ENCODE peak calls at places on chromosome 2, in four cellular contexts. One of them, this sample, is unnamed.

GRCh38 chr2:113886479-113887383 is 3.2 kb upstream of the ACTR3 start:
- DNase-seq in thoracic aorta: no peak
- DNase-seq in stimulated activated CD4-positive, alpha-beta T cell treated with anti-CD3 and anti-CD28 coated beads, Interleukin-15, amount 100 ng/mL, for 48 hours: peak; percentile 42
- DNase-seq in GM12878: peak; percentile 98
- DNase-seq in this sample: no peak

GRCh38 chr2:112893801-112894200 is 17.2 kb upstream of the IL37 start:
- DNase-seq in thoracic aorta: no peak
- DNase-seq in stimulated activated CD4-positive, alpha-beta T cell treated with anti-CD3 and anti-CD28 coated beads, Interleukin-15, amount 100 ng/mL, for 48 hours: no peak
- DNase-seq in GM12878: no peak
- DNase-seq in this sample: no peak

GRCh38 chr2:170966648-170967396 is 37.8 kb downstream of the GORASP2 start:
- DNase-seq in thoracic aorta: no peak
- DNase-seq in stimulated activated CD4-positive, alpha-beta T cell treated with anti-CD3 and anti-CD28 coated beads, Interleukin-15, amount 100 ng/mL, for 48 hours: no peak
- DNase-seq in GM12878: no peak
- DNase-seq in this sample: no peak

GRCh38 chr2:85017436-85018048 is 46.6 kb downstream of the KCMF1 start:
- DNase-seq in thoracic aorta: no peak
- DNase-seq in stimulated activated CD4-positive, alpha-beta T cell treated with anti-CD3 and anti-CD28 coated beads, Interleukin-15, amount 100 ng/mL, for 48 hours: no peak
- DNase-seq in GM12878: no peak
- DNase-seq in this sample: no peak

GRCh38 chr2:241224068-241224850 is 35.8 kb downstream of the ANO7 start:
- DNase-seq in thoracic aorta: no peak
- DNase-seq in stimulated activated CD4-positive, alpha-beta T cell treated with anti-CD3 and anti-CD28 coated beads, Interleukin-15, amount 100 ng/mL, for 48 hours: no peak
- DNase-seq in GM12878: no peak
- DNase-seq in this sample: no peak

GRCh38 chr2:70842401-70842800 is 6.8 kb upstream of the CD207 start:
- DNase-seq in thoracic aorta: no peak
- DNase-seq in stimulated activated CD4-positive, alpha-beta T cell treated with anti-CD3 and anti-CD28 coated beads, Interleukin-15, amount 100 ng/mL, for 48 hours: no peak
- DNase-seq in GM12878: no peak
- DNase-seq in this sample: no peak

GRCh38 chr2:171811229-171811628 is 82.8 kb downstream of the SLC25A12 start:
- DNase-seq in thoracic aorta: no peak
- DNase-seq in stimulated activated CD4-positive, alpha-beta T cell treated with anti-CD3 and anti-CD28 coated beads, Interleukin-15, amount 100 ng/mL, for 48 hours: no peak
- DNase-seq in GM12878: no peak
- DNase-seq in this sample: peak; percentile 4

GRCh38 chr2:157004789-157005188 is 252.7 kb upstream of the GALNT5 start:
- DNase-seq in thoracic aorta: no peak
- DNase-seq in stimulated activated CD4-positive, alpha-beta T cell treated with anti-CD3 and anti-CD28 coated beads, Interleukin-15, amount 100 ng/mL, for 48 hours: no peak
- DNase-seq in GM12878: no peak
- DNase-seq in this sample: no peak

GRCh38 chr2:62724886-62725711 is 19.6 kb downstream of the EHBP1 start:
- DNase-seq in thoracic aorta: no peak
- DNase-seq in stimulated activated CD4-positive, alpha-beta T cell treated with anti-CD3 and anti-CD28 coated beads, Interleukin-15, amount 100 ng/mL, for 48 hours: no peak
- DNase-seq in GM12878: no peak
- DNase-seq in this sample: no peak

GRCh38 chr2:105809723-105810122 is 65.0 kb downstream of the NCK2 start:
- DNase-seq in thoracic aorta: no peak
- DNase-seq in stimulated activated CD4-positive, alpha-beta T cell treated with anti-CD3 and anti-CD28 coated beads, Interleukin-15, amount 100 ng/mL, for 48 hours: no peak
- DNase-seq in GM12878: no peak
- DNase-seq in this sample: no peak

GRCh38 chr2:6692061-6692460 is 173.6 kb downstream of the CMPK2 start:
- DNase-seq in thoracic aorta: no peak
- DNase-seq in stimulated activated CD4-positive, alpha-beta T cell treated with anti-CD3 and anti-CD28 coated beads, Interleukin-15, amount 100 ng/mL, for 48 hours: no peak
- DNase-seq in GM12878: no peak
- DNase-seq in this sample: no peak

GRCh38 chr2:187654535-187654934 is 100.3 kb upstream of the TFPI start:
- DNase-seq in thoracic aorta: no peak
- DNase-seq in stimulated activated CD4-positive, alpha-beta T cell treated with anti-CD3 and anti-CD28 coated beads, Interleukin-15, amount 100 ng/mL, for 48 hours: no peak
- DNase-seq in GM12878: no peak
- DNase-seq in this sample: no peak

GRCh38 chr2:1400943-1401735 is 12.1 kb upstream of the TPO start:
- DNase-seq in thoracic aorta: no peak
- DNase-seq in stimulated activated CD4-positive, alpha-beta T cell treated with anti-CD3 and anti-CD28 coated beads, Interleukin-15, amount 100 ng/mL, for 48 hours: no peak
- DNase-seq in GM12878: no peak
- DNase-seq in this sample: peak; percentile 56

GRCh38 chr2:230953843-230954242 is 28.8 kb upstream of the GPR55 start:
- DNase-seq in thoracic aorta: no peak
- DNase-seq in stimulated activated CD4-positive, alpha-beta T cell treated with anti-CD3 and anti-CD28 coated beads, Interleukin-15, amount 100 ng/mL, for 48 hours: no peak
- DNase-seq in GM12878: no peak
- DNase-seq in this sample: no peak

GRCh38 chr2:42908538-42909200 is 116.3 kb upstream of the HAAO start:
- DNase-seq in thoracic aorta: no peak
- DNase-seq in stimulated activated CD4-positive, alpha-beta T cell treated with anti-CD3 and anti-CD28 coated beads, Interleukin-15, amount 100 ng/mL, for 48 hours: no peak
- DNase-seq in GM12878: no peak
- DNase-seq in this sample: no peak

GRCh38 chr2:37975808-37976207 is 50.7 kb downstream of the RMDN2 start:
- DNase-seq in thoracic aorta: no peak
- DNase-seq in stimulated activated CD4-positive, alpha-beta T cell treated with anti-CD3 and anti-CD28 coated beads, Interleukin-15, amount 100 ng/mL, for 48 hours: no peak
- DNase-seq in GM12878: no peak
- DNase-seq in this sample: no peak

GRCh38 chr2:160363961-160364733 is 129.5 kb downstream of the RBMS1 start:
- DNase-seq in thoracic aorta: no peak
- DNase-seq in stimulated activated CD4-positive, alpha-beta T cell treated with anti-CD3 and anti-CD28 coated beads, Interleukin-15, amount 100 ng/mL, for 48 hours: no peak
- DNase-seq in GM12878: no peak
- DNase-seq in this sample: no peak

GRCh38 chr2:240429872-240430491 is 5.5 kb upstream of the GPC1 start:
- DNase-seq in thoracic aorta: no peak
- DNase-seq in stimulated activated CD4-positive, alpha-beta T cell treated with anti-CD3 and anti-CD28 coated beads, Interleukin-15, amount 100 ng/mL, for 48 hours: no peak
- DNase-seq in GM12878: no peak
- DNase-seq in this sample: no peak

GRCh38 chr2:47311764-47312503 is 91.0 kb upstream of the MSH2 start:
- DNase-seq in thoracic aorta: no peak
- DNase-seq in stimulated activated CD4-positive, alpha-beta T cell treated with anti-CD3 and anti-CD28 coated beads, Interleukin-15, amount 100 ng/mL, for 48 hours: no peak
- DNase-seq in GM12878: no peak
- DNase-seq in this sample: no peak

GRCh38 chr2:205024822-205025518 is 479.7 kb downstream of the PARD3B start:
- DNase-seq in thoracic aorta: peak; percentile 38
- DNase-seq in stimulated activated CD4-positive, alpha-beta T cell treated with anti-CD3 and anti-CD28 coated beads, Interleukin-15, amount 100 ng/mL, for 48 hours: peak; percentile 41
- DNase-seq in GM12878: no peak
- DNase-seq in this sample: no peak

GRCh38 chr2:234308814-234309195 is 188.1 kb downstream of the ARL4C start:
- DNase-seq in thoracic aorta: no peak
- DNase-seq in stimulated activated CD4-positive, alpha-beta T cell treated with anti-CD3 and anti-CD28 coated beads, Interleukin-15, amount 100 ng/mL, for 48 hours: peak; percentile 64
- DNase-seq in GM12878: peak; percentile 71
- DNase-seq in this sample: peak; percentile 57

GRCh38 chr2:140863713-140864112 is 1267.1 kb downstream of the LRP1B start:
- DNase-seq in thoracic aorta: no peak
- DNase-seq in stimulated activated CD4-positive, alpha-beta T cell treated with anti-CD3 and anti-CD28 coated beads, Interleukin-15, amount 100 ng/mL, for 48 hours: no peak
- DNase-seq in GM12878: peak; percentile 13
- DNase-seq in this sample: no peak

GRCh38 chr2:28401948-28402550 is 9.4 kb downstream of the FOSL2 start:
- DNase-seq in thoracic aorta: no peak
- DNase-seq in stimulated activated CD4-positive, alpha-beta T cell treated with anti-CD3 and anti-CD28 coated beads, Interleukin-15, amount 100 ng/mL, for 48 hours: no peak
- DNase-seq in GM12878: no peak
- DNase-seq in this sample: no peak

GRCh38 chr2:43634604-43635306 is 2.3 kb upstream of the PLEKHH2 start:
- DNase-seq in thoracic aorta: no peak
- DNase-seq in stimulated activated CD4-positive, alpha-beta T cell treated with anti-CD3 and anti-CD28 coated beads, Interleukin-15, amount 100 ng/mL, for 48 hours: no peak
- DNase-seq in GM12878: no peak
- DNase-seq in this sample: no peak

GRCh38 chr2:227862227-227862740 is 9.1 kb upstream of the DAW1 start:
- DNase-seq in thoracic aorta: no peak
- DNase-seq in stimulated activated CD4-positive, alpha-beta T cell treated with anti-CD3 and anti-CD28 coated beads, Interleukin-15, amount 100 ng/mL, for 48 hours: peak; percentile 17
- DNase-seq in GM12878: no peak
- DNase-seq in this sample: peak; percentile 40

GRCh38 chr2:63738019-63738418 is 103.7 kb upstream of the UGP2 start:
- DNase-seq in thoracic aorta: no peak
- DNase-seq in stimulated activated CD4-positive, alpha-beta T cell treated with anti-CD3 and anti-CD28 coated beads, Interleukin-15, amount 100 ng/mL, for 48 hours: no peak
- DNase-seq in GM12878: no peak
- DNase-seq in this sample: no peak

GRCh38 chr2:23904692-23905091 is 22.2 kb downstream of the ATAD2B start:
- DNase-seq in thoracic aorta: no peak
- DNase-seq in stimulated activated CD4-positive, alpha-beta T cell treated with anti-CD3 and anti-CD28 coated beads, Interleukin-15, amount 100 ng/mL, for 48 hours: no peak
- DNase-seq in GM12878: no peak
- DNase-seq in this sample: no peak

GRCh38 chr2:239820836-239821693 is 204.1 kb downstream of the NDUFA10 start:
- DNase-seq in thoracic aorta: peak; percentile 38
- DNase-seq in stimulated activated CD4-positive, alpha-beta T cell treated with anti-CD3 and anti-CD28 coated beads, Interleukin-15, amount 100 ng/mL, for 48 hours: no peak
- DNase-seq in GM12878: no peak
- DNase-seq in this sample: no peak

GRCh38 chr2:53991948-53992347 is 21.2 kb upstream of the PSME4 start:
- DNase-seq in thoracic aorta: no peak
- DNase-seq in stimulated activated CD4-positive, alpha-beta T cell treated with anti-CD3 and anti-CD28 coated beads, Interleukin-15, amount 100 ng/mL, for 48 hours: no peak
- DNase-seq in GM12878: no peak
- DNase-seq in this sample: no peak

GRCh38 chr2:239200646-239201530 is 199.9 kb downstream of the HDAC4 start:
- DNase-seq in thoracic aorta: no peak
- DNase-seq in stimulated activated CD4-positive, alpha-beta T cell treated with anti-CD3 and anti-CD28 coated beads, Interleukin-15, amount 100 ng/mL, for 48 hours: no peak
- DNase-seq in GM12878: no peak
- DNase-seq in this sample: no peak

GRCh38 chr2:54572636-54573531 is 116.8 kb downstream of the SPTBN1 start:
- DNase-seq in thoracic aorta: no peak
- DNase-seq in stimulated activated CD4-positive, alpha-beta T cell treated with anti-CD3 and anti-CD28 coated beads, Interleukin-15, amount 100 ng/mL, for 48 hours: no peak
- DNase-seq in GM12878: no peak
- DNase-seq in this sample: no peak

GRCh38 chr2:235931676-235932075 is 236.5 kb downstream of the GBX2 start:
- DNase-seq in thoracic aorta: no peak
- DNase-seq in stimulated activated CD4-positive, alpha-beta T cell treated with anti-CD3 and anti-CD28 coated beads, Interleukin-15, amount 100 ng/mL, for 48 hours: no peak
- DNase-seq in GM12878: no peak
- DNase-seq in this sample: no peak

GRCh38 chr2:151198646-151199045 is 63.0 kb downstream of the RBM43 start:
- DNase-seq in thoracic aorta: no peak
- DNase-seq in stimulated activated CD4-positive, alpha-beta T cell treated with anti-CD3 and anti-CD28 coated beads, Interleukin-15, amount 100 ng/mL, for 48 hours: no peak
- DNase-seq in GM12878: no peak
- DNase-seq in this sample: no peak

GRCh38 chr2:15449542-15450236 is 111.4 kb downstream of the NBAS start:
- DNase-seq in thoracic aorta: no peak
- DNase-seq in stimulated activated CD4-positive, alpha-beta T cell treated with anti-CD3 and anti-CD28 coated beads, Interleukin-15, amount 100 ng/mL, for 48 hours: no peak
- DNase-seq in GM12878: no peak
- DNase-seq in this sample: no peak

GRCh38 chr2:2876350-2877042 is 501.1 kb downstream of the EIPR1 start:
- DNase-seq in thoracic aorta: no peak
- DNase-seq in stimulated activated CD4-positive, alpha-beta T cell treated with anti-CD3 and anti-CD28 coated beads, Interleukin-15, amount 100 ng/mL, for 48 hours: no peak
- DNase-seq in GM12878: no peak
- DNase-seq in this sample: no peak

GRCh38 chr2:97785818-97786217 is 72.4 kb downstream of the ZAP70 start:
- DNase-seq in thoracic aorta: no peak
- DNase-seq in stimulated activated CD4-positive, alpha-beta T cell treated with anti-CD3 and anti-CD28 coated beads, Interleukin-15, amount 100 ng/mL, for 48 hours: no peak
- DNase-seq in GM12878: no peak
- DNase-seq in this sample: no peak

GRCh38 chr2:120013569-120014223 is 819 bp downstream of the EPB41L5 start:
- DNase-seq in thoracic aorta: no peak
- DNase-seq in stimulated activated CD4-positive, alpha-beta T cell treated with anti-CD3 and anti-CD28 coated beads, Interleukin-15, amount 100 ng/mL, for 48 hours: no peak
- DNase-seq in GM12878: no peak
- DNase-seq in this sample: no peak

GRCh38 chr2:33412920-33413319 is 63.5 kb upstream of the RASGRP3 start:
- DNase-seq in thoracic aorta: no peak
- DNase-seq in stimulated activated CD4-positive, alpha-beta T cell treated with anti-CD3 and anti-CD28 coated beads, Interleukin-15, amount 100 ng/mL, for 48 hours: no peak
- DNase-seq in GM12878: no peak
- DNase-seq in this sample: no peak